ENCODE peak calls at places on chromosomes 13 and 19, in eight cellular contexts. Y, I, C, A, O, D, W and X are unnamed samples.

GRCh38 chr13:109708014-109708617 is 78.3 kb downstream of the IRS2 start:
- DNase-seq in Y (no peak), I (no peak), C (no peak), A (no peak), O (no peak), D (no peak), W (no peak), X (no peak)

GRCh38 chr13:45678282-45678681 is 23.8 kb upstream of the CBY2 start:
- DNase-seq in Y (no peak), I (no peak), C (peak), A (no peak), O (no peak), D (peak), W (no peak), X (no peak)

GRCh38 chr13:24727731-24728601 is 36.0 kb upstream of the RNF17 start:
- DNase-seq in Y (no peak), I (peak), C (no peak), A (peak), O (peak), D (peak), W (peak), X (peak)

GRCh38 chr13:107348931-107349330 is 781.0 kb upstream of the ARGLU1 start:
- DNase-seq in Y (no peak), I (no peak), C (no peak), A (no peak), O (no peak), D (no peak), W (no peak), X (no peak)

GRCh38 chr19:29171525-29171924 is 41.4 kb downstream of the UQCRFS1 start:
- DNase-seq in Y (no peak), I (no peak), C (no peak), A (no peak), O (no peak), D (no peak), W (no peak), X (no peak)

GRCh38 chr19:13366529-13367143 is 139.6 kb downstream of the CACNA1A start:
- DNase-seq in Y (no peak), I (no peak), C (no peak), A (no peak), O (no peak), D (peak), W (no peak), X (peak)

GRCh38 chr19:51458051-51458645 is at the start of gene SIGLEC8:
- DNase-seq in Y (no peak), I (no peak), C (no peak), A (no peak), O (peak), D (no peak), W (no peak), X (no peak)

GRCh38 chr19:43462887-43463380 is 2.5 kb downstream of the LYPD3 start:
- DNase-seq in Y (no peak), I (no peak), C (no peak), A (no peak), O (no peak), D (peak), W (no peak), X (no peak)

GRCh38 chr19:39190768-39191167 is 6.0 kb upstream of the NCCRP1 start:
- DNase-seq in Y (no peak), I (no peak), C (no peak), A (no peak), O (no peak), D (no peak), W (no peak), X (peak)

GRCh38 chr19:16258440-16258903 is 60.8 kb downstream of the AP1M1 start:
- DNase-seq in Y (peak), I (no peak), C (no peak), A (no peak), O (no peak), D (no peak), W (no peak), X (no peak)

GRCh38 chr13:113646376-113646775 is 11.6 kb downstream of the ATP4B start:
- DNase-seq in Y (no peak), I (no peak), C (no peak), A (no peak), O (no peak), D (peak), W (no peak), X (peak)

GRCh38 chr19:49534632-49535385 is 7.0 kb downstream of the RCN3 start:
- DNase-seq in Y (no peak), I (no peak), C (no peak), A (no peak), O (no peak), D (no peak), W (no peak), X (no peak)

GRCh38 chr19:41339936-41340335 is 13.8 kb downstream of the TGFB1 start:
- DNase-seq in Y (no peak), I (no peak), C (no peak), A (no peak), O (no peak), D (no peak), W (no peak), X (no peak)

GRCh38 chr13:27211771-27212364 is 39.5 kb upstream of the RPL21 start:
- DNase-seq in Y (no peak), I (no peak), C (no peak), A (no peak), O (peak), D (no peak), W (no peak), X (no peak)

GRCh38 chr13:94309997-94310842 is 169.3 kb downstream of the DCT start:
- DNase-seq in Y (no peak), I (no peak), C (no peak), A (no peak), O (no peak), D (no peak), W (no peak), X (no peak)

GRCh38 chr19:51029718-51030117 is 3.3 kb upstream of the KLK11 start:
- DNase-seq in Y (no peak), I (no peak), C (no peak), A (no peak), O (no peak), D (no peak), W (no peak), X (peak)

GRCh38 chr13:27953671-27954405 is 15.3 kb downstream of the CDX2 start:
- DNase-seq in Y (no peak), I (peak), C (no peak), A (peak), O (peak), D (peak), W (peak), X (peak)

GRCh38 chr19:16608290-16608704 is 19.7 kb downstream of the MED26 start:
- DNase-seq in Y (no peak), I (no peak), C (no peak), A (no peak), O (no peak), D (no peak), W (no peak), X (no peak)

GRCh38 chr13:70042193-70042592 is 65.4 kb upstream of the ATXN8OS start:
- DNase-seq in Y (no peak), I (no peak), C (no peak), A (no peak), O (no peak), D (no peak), W (no peak), X (no peak)

GRCh38 chr13:23868521-23868920 is 20.7 kb downstream of the MIPEP start:
- DNase-seq in Y (no peak), I (no peak), C (no peak), A (no peak), O (no peak), D (no peak), W (no peak), X (no peak)

GRCh38 chr13:75132800-75133695 is 348.9 kb downstream of the TBC1D4 start:
- DNase-seq in Y (no peak), I (no peak), C (no peak), A (no peak), O (no peak), D (no peak), W (no peak), X (no peak)

GRCh38 chr19:41479757-41480191 is 36.8 kb downstream of the ERICH4 start:
- DNase-seq in Y (no peak), I (no peak), C (no peak), A (no peak), O (no peak), D (no peak), W (no peak), X (peak)

GRCh38 chr19:49430678-49431329 is 5.6 kb downstream of the GFY start:
- DNase-seq in Y (no peak), I (no peak), C (no peak), A (no peak), O (no peak), D (no peak), W (no peak), X (peak)

GRCh38 chr19:47273313-47274070 is 1.2 kb upstream of the INAFM1 start:
- DNase-seq in Y (peak), I (peak), C (peak), A (peak), O (peak), D (peak), W (peak), X (peak)

GRCh38 chr19:928471-929259 is 2.8 kb downstream of the ARID3A start:
- DNase-seq in Y (no peak), I (no peak), C (no peak), A (no peak), O (no peak), D (no peak), W (no peak), X (no peak)

GRCh38 chr13:46831588-46832194 is 34.7 kb upstream of the ESD start:
- DNase-seq in Y (no peak), I (no peak), C (no peak), A (peak), O (no peak), D (peak), W (peak), X (peak)